ENCODE peak calls at places on chromosomes 16 and 17, in four cellular contexts. V, E, K and J are unnamed samples.

GRCh38 chr16:8571061-8571596 is 19.2 kb downstream of the TMEM114 start:
- DNase-seq in V (no peak), E (peak), K (no peak), J (no peak)

GRCh38 chr17:33509331-33509730 is 216.2 kb upstream of the ASIC2 start:
- DNase-seq in V (no peak), E (no peak), K (no peak), J (no peak)

GRCh38 chr17:71071837-71072236 is 902.5 kb downstream of the KCNJ2 start:
- DNase-seq in V (no peak), E (peak), K (no peak), J (no peak)

GRCh38 chr16:75105306-75106061 is 11.1 kb downstream of the LDHD start:
- DNase-seq in V (no peak), E (no peak), K (peak), J (peak)

GRCh38 chr16:86609115-86609514 is 30.8 kb downstream of the FOXL1 start:
- DNase-seq in V (no peak), E (peak), K (no peak), J (no peak)

GRCh38 chr17:292531-293382 is 59.9 kb downstream of the RPH3AL start:
- DNase-seq in V (no peak), E (no peak), K (no peak), J (peak)

GRCh38 chr17:73799781-73800627 is 155.8 kb upstream of the SDK2 start:
- DNase-seq in V (no peak), E (no peak), K (no peak), J (no peak)

GRCh38 chr17:17633310-17633709 is 41.8 kb upstream of the PEMT start:
- DNase-seq in V (no peak), E (no peak), K (no peak), J (no peak)

GRCh38 chr17:4334776-4335175 is 31.7 kb downstream of the UBE2G1 start:
- DNase-seq in V (no peak), E (no peak), K (no peak), J (no peak)

GRCh38 chr16:24138024-24138423 is 118.1 kb upstream of the CACNG3 start:
- DNase-seq in V (no peak), E (no peak), K (no peak), J (no peak)

GRCh38 chr17:4892063-4892410 is 7.3 kb upstream of the C17orf107 start:
- DNase-seq in V (no peak), E (no peak), K (no peak), J (no peak)

GRCh38 chr17:75632863-75633483 is at the start of gene SMIM5:
- DNase-seq in V (peak), E (peak), K (peak), J (peak)